ENCODE peak calls at places on chromosomes 12 and 14, in seven cellular contexts. L is T-helper 1 cell; Y is HS-5; X is stimulated activated CD4-positive, alpha-beta T cell treated with anti-CD3 and anti-CD28 coated beads, TNF-alpha, amount 100 ng/mL, for 1 hour; U is head of caudate nucleus; W is AML-193; Z is GM06990. V is an unnamed sample.

GRCh38 chr14:50666772-50667490 is 1.2 kb downstream of the SAV1 start:
- DNase-seq in W (no peak), Z (no peak), U (no peak), Y (peak), L (peak), X (no peak), V (peak)

GRCh38 chr12:1474567-1475153 is 119.7 kb downstream of the FBXL14 start:
- DNase-seq in L (no peak), X (no peak), Z (no peak), U (no peak), W (no peak), Y (peak), V (peak)

GRCh38 chr12:104669851-104670337 is 213.1 kb downstream of the CHST11 start:
- DNase-seq in L (peak), Y (no peak), W (peak), U (no peak), X (no peak), Z (peak), V (peak)

GRCh38 chr12:31728917-31729640 is at the start of gene AMN1:
- DNase-seq in X (peak), L (peak), Z (peak), Y (peak), W (peak), U (peak), V (peak)

GRCh38 chr14:102029956-102030355 is 56.9 kb downstream of the HSP90AA1 start:
- DNase-seq in X (no peak), L (no peak), Y (no peak), Z (no peak), U (no peak), W (no peak), V (no peak)

GRCh38 chr14:77980475-77981321 is 180.8 kb downstream of the ADCK1 start:
- DNase-seq in Y (no peak), W (no peak), X (no peak), L (no peak), Z (peak), U (peak), V (peak)

GRCh38 chr12:43336962-43337555 is 214.9 kb downstream of the ADAMTS20 start:
- DNase-seq in X (no peak), U (no peak), L (no peak), Y (no peak), W (peak), Z (no peak), V (peak)

GRCh38 chr12:84738481-84738972 is 174.1 kb downstream of the SLC6A15 start:
- DNase-seq in L (no peak), Y (peak), W (no peak), Z (no peak), U (no peak), X (no peak), V (peak)

GRCh38 chr12:106897082-106897481 is 58.6 kb upstream of the TMEM263 start:
- DNase-seq in U (no peak), X (no peak), L (no peak), Y (no peak), Z (no peak), W (no peak), V (no peak)

GRCh38 chr14:66426451-66426850 is 59.7 kb upstream of the CCDC196 start:
- DNase-seq in U (no peak), Y (no peak), Z (no peak), X (no peak), W (no peak), L (no peak), V (no peak)

GRCh38 chr14:54483073-54483745 is 5.6 kb downstream of the GMFB start:
- DNase-seq in W (no peak), U (no peak), Z (peak), X (no peak), L (no peak), Y (no peak), V (no peak)

GRCh38 chr12:96233941-96234461 is 39.8 kb downstream of the ELK3 start:
- DNase-seq in Y (peak), X (no peak), U (peak), L (no peak), W (no peak), Z (no peak), V (peak)

GRCh38 chr14:58598028-58598850 is 39.5 kb upstream of the DACT1 start:
- DNase-seq in W (no peak), U (no peak), L (peak), Y (no peak), X (no peak), Z (no peak), V (no peak)

GRCh38 chr14:82190812-82191211 is 657.2 kb upstream of the SEL1L start:
- DNase-seq in U (no peak), Y (no peak), Z (no peak), L (no peak), X (no peak), W (no peak), V (no peak)

GRCh38 chr14:99541677-99542470 is 60.7 kb downstream of the CCNK start:
- DNase-seq in X (no peak), L (no peak), W (no peak), Y (no peak), Z (no peak), U (no peak), V (peak)

GRCh38 chr14:75018684-75019083 is 16.0 kb downstream of the EIF2B2 start:
- DNase-seq in L (no peak), U (no peak), W (no peak), Z (no peak), X (no peak), Y (no peak), V (peak)

GRCh38 chr12:70007687-70008086 is 182.7 kb downstream of the MYRFL start:
- DNase-seq in U (no peak), X (no peak), W (no peak), Y (no peak), L (no peak), Z (no peak), V (peak)

GRCh38 chr12:122820838-122821271 is 14.4 kb upstream of the HIP1R start:
- DNase-seq in Z (peak), Y (no peak), L (no peak), W (no peak), X (no peak), U (no peak), V (no peak)

GRCh38 chr14:26730929-26731618 is 133.2 kb upstream of the NOVA1 start:
- DNase-seq in Y (no peak), L (no peak), U (no peak), X (no peak), W (peak), Z (no peak), V (peak)

GRCh38 chr12:4539167-4539870 is 629 bp downstream of the RAD51AP1 start:
- DNase-seq in U (no peak), W (no peak), Z (no peak), Y (no peak), X (no peak), L (no peak), V (no peak)

GRCh38 chr14:90556050-90556477 is 159.2 kb downstream of the CALM1 start:
- DNase-seq in L (no peak), Z (no peak), X (no peak), Y (no peak), W (no peak), U (no peak), V (no peak)

GRCh38 chr12:89350661-89351488 is 1.4 kb downstream of the DUSP6 start:
- DNase-seq in L (peak), Y (no peak), W (no peak), X (no peak), U (peak), Z (peak), V (no peak)

GRCh38 chr12:48105321-48105866 is 485 bp downstream of the SENP1 start:
- DNase-seq in U (peak), L (peak), Z (no peak), W (peak), X (peak), Y (peak), V (peak)

GRCh38 chr14:63964063-63964462 is 111.3 kb downstream of the SYNE2 start:
- DNase-seq in Z (no peak), L (no peak), W (no peak), U (no peak), Y (no peak), X (no peak), V (no peak)

GRCh38 chr12:1013618-1014489 is 22.8 kb downstream of the ERC1 start:
- DNase-seq in X (no peak), U (no peak), Z (no peak), W (no peak), Y (peak), L (no peak), V (peak)

GRCh38 chr14:22333408-22334274 is 255.4 kb downstream of the DAD1 start:
- DNase-seq in X (no peak), Y (peak), W (no peak), U (no peak), Z (no peak), L (no peak), V (peak)

GRCh38 chr14:65639216-65639615 is 226.7 kb downstream of the FUT8 start:
- DNase-seq in U (no peak), X (no peak), Z (no peak), Y (no peak), L (no peak), W (no peak), V (peak)

GRCh38 chr12:109098142-109098652 is 800 bp downstream of the UNG start:
- DNase-seq in X (no peak), Y (no peak), L (no peak), W (peak), U (no peak), Z (no peak), V (peak)

V was measured in epithelial cell of esophagus.